ENCODE peak calls at places on chromosomes 4 and X, in eight cellular contexts. D is left lung; E is SK-N-SH; L is DMS153; C is fibroblast of the aortic adventitia; H is CD4-positive, alpha-beta memory T cell; M is NCI-H187; S is activated T-cell treated with anti-CD3 and anti-CD28 coated beads for 1 hour. U is an unnamed sample.

GRCh38 chrX:30489323-30489722 is 88.2 kb downstream of the TASL start:
- DNase-seq in D (no peak), E (no peak), L (no peak), C (no peak), H (no peak), M (no peak), S (no peak), U (no peak)

GRCh38 chr4:100189820-100190642 is at the start of gene DDIT4L:
- DNase-seq in D (peak; percentile 78), E (peak; percentile 72), L (no peak), C (peak; percentile 64), H (no peak), M (no peak), S (peak; percentile 1), U (no peak)

GRCh38 chr4:169707958-169708643 is 49.6 kb downstream of the HPF1 start:
- DNase-seq in D (no peak), E (no peak), L (no peak), C (peak; percentile 93), H (no peak), M (no peak), S (no peak), U (no peak)

GRCh38 chr4:69518543-69519198 is 23.0 kb upstream of the UGT2B4 start:
- DNase-seq in D (no peak), E (no peak), L (no peak), C (peak; percentile 17), H (no peak), M (no peak), S (no peak), U (no peak)

GRCh38 chrX:148470324-148470723 is 30.1 kb upstream of the AFF2 start:
- DNase-seq in D (no peak), E (no peak), L (no peak), C (no peak), H (no peak), M (no peak), S (no peak), U (no peak)

GRCh38 chr4:47498899-47499298 is 13.8 kb downstream of the ATP10D start:
- DNase-seq in D (no peak), E (no peak), L (no peak), C (no peak), H (no peak), M (no peak), S (no peak), U (no peak)

GRCh38 chr4:16544251-16544721 is 318.0 kb upstream of the TAPT1 start:
- DNase-seq in D (no peak), E (no peak), L (no peak), C (peak; percentile 81), H (no peak), M (no peak), S (no peak), U (no peak)

GRCh38 chr4:140595065-140595464 is 26.3 kb upstream of the UCP1 start:
- DNase-seq in D (no peak), E (no peak), L (peak; percentile 13), C (peak; percentile 25), H (peak; percentile 11), M (peak; percentile 1), S (no peak), U (no peak)